ENCODE peak calls at places on chromosomes 2 and 18, in seven cellular contexts. P is hepatic stellate cell, T is NCI-H1105 treated with DMSO at 0.1 percent for 48 hours, O is OCI-LY7, Y is kidney epithelial cell, S is nucleus accumbens, D is NCI-H1694 treated with DMSO at 0.1 percent for 48 hours. L is an unnamed sample.
A peak's percentile ranks its signal among the peaks of the same experiment; 100 is the strongest.

GRCh38 chr18:22314406-22314805 is 103.3 kb downstream of the CTAGE1 start:
- DNase-seq in P (peak; percentile 75), T (no peak), O (no peak), Y (no peak), S (no peak), D (no peak), L (no peak)

GRCh38 chr2:128346291-128346690 is 27.6 kb upstream of the HS6ST1 start:
- DNase-seq in P (no peak), T (no peak), O (no peak), Y (no peak), S (no peak), D (no peak), L (no peak)

GRCh38 chr2:65501074-65501473 is 68.7 kb upstream of the SPRED2 start:
- DNase-seq in P (no peak), T (no peak), O (no peak), Y (no peak), S (no peak), D (no peak), L (no peak)

GRCh38 chr2:14910659-14911058 is 278.1 kb downstream of the LRATD1 start:
- DNase-seq in P (no peak), T (peak; percentile 17), O (no peak), Y (no peak), S (no peak), D (peak; percentile 95), L (no peak)

GRCh38 chr2:5781679-5782078 is 89.5 kb downstream of the SOX11 start:
- DNase-seq in P (no peak), T (no peak), O (no peak), Y (no peak), S (no peak), D (no peak), L (no peak)

GRCh38 chr18:24181806-24182205 is 42.9 kb downstream of the CABYR start:
- DNase-seq in P (no peak), T (no peak), O (no peak), Y (no peak), S (no peak), D (no peak), L (no peak)

GRCh38 chr2:229343661-229344060 is 72.6 kb upstream of the PID1 start:
- DNase-seq in P (no peak), T (no peak), O (no peak), Y (no peak), S (no peak), D (no peak), L (no peak)

GRCh38 chr2:10777842-10778723 is 34.5 kb downstream of the PDIA6 start:
- DNase-seq in P (no peak), T (no peak), O (no peak), Y (no peak), S (no peak), D (no peak), L (no peak)

GRCh38 chr2:88692187-88692586 is 714 bp downstream of the RPIA start:
- DNase-seq in P (peak; percentile 8), T (peak; percentile 28), O (peak; percentile 69), Y (no peak), S (no peak), D (no peak), L (peak; percentile 47)

GRCh38 chr2:163774862-163775261 is 39.1 kb upstream of the FIGN start:
- DNase-seq in P (peak; percentile 40), T (no peak), O (no peak), Y (peak; percentile 84), S (no peak), D (no peak), L (no peak)

GRCh38 chr18:25678226-25678625 is 326.3 kb upstream of the ZNF521 start:
- DNase-seq in P (no peak), T (no peak), O (no peak), Y (no peak), S (no peak), D (no peak), L (no peak)

GRCh38 chr18:13222371-13223281 is 4.1 kb downstream of the LDLRAD4 start:
- DNase-seq in P (no peak), T (peak; percentile 99), O (no peak), Y (no peak), S (peak; percentile 30), D (peak; percentile 61), L (no peak)

GRCh38 chr18:48736861-48737260 is 198.0 kb downstream of the CTIF start:
- DNase-seq in P (no peak), T (no peak), O (no peak), Y (no peak), S (no peak), D (no peak), L (no peak)

GRCh38 chr2:62038980-62039771 is 133.7 kb downstream of the COMMD1 start:
- DNase-seq in P (no peak), T (no peak), O (peak; percentile 94), Y (peak; percentile 18), S (no peak), D (peak; percentile 10), L (peak; percentile 96)